ENCODE peak calls at places on chromosomes 12 and 14, in five cellular contexts. One of them, this sample, is unnamed.

GRCh38 chr12:21831671-21832357 is 57.3 kb upstream of the KCNJ8 start:
- DNase-seq in GM23338: no peak
- DNase-seq in heart left ventricle: peak; percentile 35
- DNase-seq in testis: peak; percentile 19
- DNase-seq in psoas muscle: no peak
- DNase-seq in this sample: no peak

GRCh38 chr14:51370758-51371386 is 130.8 kb downstream of the TMX1 start:
- DNase-seq in GM23338: no peak
- DNase-seq in testis: no peak
- DNase-seq in psoas muscle: no peak
- DNase-seq in heart left ventricle: no peak
- DNase-seq in this sample: no peak

GRCh38 chr14:85076111-85076510 is 453.8 kb upstream of the FLRT2 start:
- DNase-seq in testis: no peak
- DNase-seq in GM23338: no peak
- DNase-seq in psoas muscle: no peak
- DNase-seq in heart left ventricle: no peak
- DNase-seq in this sample: no peak

GRCh38 chr14:49405291-49405690 is 180.9 kb downstream of the RPS29 start:
- DNase-seq in GM23338: no peak
- DNase-seq in psoas muscle: no peak
- DNase-seq in testis: no peak
- DNase-seq in heart left ventricle: no peak
- DNase-seq in this sample: no peak

GRCh38 chr12:100824476-100824875 is 29.9 kb downstream of the ANO4 start:
- DNase-seq in heart left ventricle: no peak
- DNase-seq in GM23338: no peak
- DNase-seq in testis: no peak
- DNase-seq in psoas muscle: no peak
- DNase-seq in this sample: no peak

GRCh38 chr12:64675795-64676194 is 65.5 kb downstream of the RASSF3 start:
- DNase-seq in testis: no peak
- DNase-seq in psoas muscle: no peak
- DNase-seq in heart left ventricle: peak; percentile 66
- DNase-seq in GM23338: no peak
- DNase-seq in this sample: no peak

GRCh38 chr12:98146043-98146442 is 369.3 kb upstream of the TMPO start:
- DNase-seq in testis: no peak
- DNase-seq in psoas muscle: no peak
- DNase-seq in GM23338: no peak
- DNase-seq in heart left ventricle: no peak
- DNase-seq in this sample: no peak

GRCh38 chr12:14066021-14066420 is 84.6 kb upstream of the GRIN2B start:
- DNase-seq in heart left ventricle: no peak
- DNase-seq in testis: no peak
- DNase-seq in psoas muscle: no peak
- DNase-seq in GM23338: no peak
- DNase-seq in this sample: no peak

GRCh38 chr14:22547309-22547947 is 41.6 kb downstream of the DAD1 start:
- DNase-seq in heart left ventricle: peak; percentile 61
- DNase-seq in GM23338: no peak
- DNase-seq in testis: no peak
- DNase-seq in psoas muscle: peak; percentile 79
- DNase-seq in this sample: no peak

GRCh38 chr14:75198291-75198933 is 22.0 kb upstream of the TMED10 start:
- DNase-seq in testis: peak; percentile 23
- DNase-seq in GM23338: no peak
- DNase-seq in heart left ventricle: peak; percentile 52
- DNase-seq in psoas muscle: peak; percentile 69
- DNase-seq in this sample: no peak

GRCh38 chr12:74915718-74916117 is 293.9 kb downstream of the KCNC2 start:
- DNase-seq in testis: no peak
- DNase-seq in GM23338: no peak
- DNase-seq in heart left ventricle: no peak
- DNase-seq in psoas muscle: no peak
- DNase-seq in this sample: no peak

GRCh38 chr12:1644113-1644512 is 15.1 kb downstream of the WNT5B start:
- DNase-seq in psoas muscle: no peak
- DNase-seq in heart left ventricle: no peak
- DNase-seq in GM23338: no peak
- DNase-seq in testis: no peak
- DNase-seq in this sample: no peak

GRCh38 chr12:79644274-79645234 is 46.2 kb downstream of the PAWR start:
- DNase-seq in testis: no peak
- DNase-seq in heart left ventricle: no peak
- DNase-seq in psoas muscle: no peak
- DNase-seq in GM23338: no peak
- DNase-seq in this sample: no peak

DNA sequence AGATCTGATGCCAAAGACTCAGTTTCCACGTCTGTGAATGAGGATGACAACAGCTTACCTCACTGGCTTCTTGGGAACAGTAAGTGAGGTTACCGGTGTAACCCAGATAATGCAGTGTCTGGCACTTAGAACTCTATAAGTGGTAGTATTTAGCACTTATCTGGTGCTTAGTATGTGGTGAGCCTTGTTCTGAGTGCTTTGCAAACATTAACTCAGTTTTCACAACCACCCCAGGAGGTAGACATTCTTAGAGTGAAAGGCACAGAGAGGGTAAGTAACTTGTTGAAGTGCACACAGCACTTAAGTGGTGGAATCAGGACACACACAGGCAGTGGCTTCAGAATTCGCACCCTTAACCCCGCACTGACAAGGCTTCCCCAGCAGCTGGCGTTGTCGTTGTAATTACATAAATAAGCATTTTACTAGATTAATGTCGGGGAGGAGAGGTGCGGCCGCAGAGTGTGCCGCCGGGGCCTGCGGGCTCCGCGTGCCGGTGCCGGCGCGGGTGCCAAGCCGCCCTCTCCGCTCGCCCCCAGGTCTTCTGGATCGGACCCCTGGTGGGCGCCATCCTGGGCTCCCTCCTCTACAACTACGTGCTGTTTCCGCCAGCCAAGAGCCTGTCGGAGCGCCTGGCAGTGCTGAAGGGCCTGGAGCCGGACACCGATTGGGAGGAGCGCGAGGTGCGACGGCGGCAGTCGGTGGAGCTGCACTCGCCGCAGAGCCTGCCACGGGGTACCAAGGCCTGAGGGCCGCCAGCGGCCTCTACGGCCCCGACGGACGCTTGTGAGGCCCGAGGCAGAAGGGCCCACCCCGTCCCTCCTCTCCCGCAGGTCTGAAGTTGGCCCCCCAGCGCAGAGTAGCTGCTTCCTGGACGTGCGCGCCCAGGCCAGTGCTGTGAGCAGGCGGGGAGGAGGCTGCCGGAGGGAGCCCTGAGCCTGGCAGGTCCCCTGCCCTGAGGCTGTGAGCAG is 4.6 kb downstream of the AQP2 start:
- DNase-seq in psoas muscle: no peak
- DNase-seq in testis: no peak
- DNase-seq in GM23338: peak; percentile 78
- DNase-seq in heart left ventricle: no peak
- DNase-seq in this sample: no peak
- H3K27me3 ChIP-seq in psoas muscle: no peaks in the 10 kb centered on the region
- H3K27me3 ChIP-seq in testis: no peaks in the 10 kb centered on the region
- H3K27me3 ChIP-seq in GM23338: peaks cover 54% of the 10 kb centered on the region
- H3K27me3 ChIP-seq in heart left ventricle: peaks cover 68% of the 10 kb centered on the region
- H3K27me3 ChIP-seq in this sample: peaks cover 7% of the 10 kb centered on the region

GRCh38 chr12:131003676-131004075 is 50.0 kb downstream of the ADGRD1 start:
- DNase-seq in testis: no peak
- DNase-seq in GM23338: no peak
- DNase-seq in psoas muscle: no peak
- DNase-seq in heart left ventricle: no peak
- DNase-seq in this sample: no peak
- H3K36me3 ChIP-seq in testis: no peaks in the 10 kb centered on the region
- H3K36me3 ChIP-seq in GM23338: peaks cover 3% of the 10 kb centered on the region
- H3K36me3 ChIP-seq in psoas muscle: no peaks in the 10 kb centered on the region
- H3K36me3 ChIP-seq in heart left ventricle: no peaks in the 10 kb centered on the region
- H3K36me3 ChIP-seq in this sample: no peaks in the 10 kb centered on the region

GRCh38 chr12:54333420-54334034 is 8.6 kb downstream of the COPZ1 start:
- DNase-seq in heart left ventricle: no peak
- DNase-seq in psoas muscle: no peak
- DNase-seq in testis: no peak
- DNase-seq in GM23338: no peak
- DNase-seq in this sample: no peak

GRCh38 chr12:54328595-54329337 is 3.8 kb downstream of the COPZ1 start:
- DNase-seq in testis: no peak
- DNase-seq in GM23338: peak; percentile 50
- DNase-seq in heart left ventricle: no peak
- DNase-seq in psoas muscle: no peak
- DNase-seq in this sample: no peak

GRCh38 chr12:54330442-54330841 is 5.5 kb downstream of the COPZ1 start:
- DNase-seq in GM23338: no peak
- DNase-seq in psoas muscle: no peak
- DNase-seq in testis: no peak
- DNase-seq in heart left ventricle: no peak
- DNase-seq in this sample: no peak

GRCh38 chr12:54331461-54331860 is 6.5 kb downstream of the COPZ1 start:
- DNase-seq in heart left ventricle: no peak
- DNase-seq in psoas muscle: no peak
- DNase-seq in GM23338: no peak
- DNase-seq in testis: no peak
- DNase-seq in this sample: no peak

GRCh38 chr12:54329756-54330155 is 4.8 kb downstream of the COPZ1 start:
- DNase-seq in GM23338: peak; percentile 59
- DNase-seq in psoas muscle: no peak
- DNase-seq in testis: no peak
- DNase-seq in heart left ventricle: no peak
- DNase-seq in this sample: no peak
- H3K4me1 ChIP-seq in GM23338: peaks cover 27% of the 10 kb centered on the region
- H3K4me1 ChIP-seq in psoas muscle: peaks cover 42% of the 10 kb centered on the region
- H3K4me1 ChIP-seq in testis: peaks cover 23% of the 10 kb centered on the region
- H3K4me1 ChIP-seq in heart left ventricle: peaks cover 22% of the 10 kb centered on the region
- H3K4me1 ChIP-seq in this sample: peaks cover 20% of the 10 kb centered on the region

GRCh38 chr12:45050331-45050750 is 558 bp downstream of the DBX2 start:
- DNase-seq in psoas muscle: peak; percentile 46
- DNase-seq in heart left ventricle: no peak
- DNase-seq in testis: peak; percentile 28
- DNase-seq in GM23338: peak; percentile 73
- DNase-seq in this sample: no peak

GRCh38 chr12:45049912-45050318 is 984 bp downstream of the DBX2 start:
- DNase-seq in testis: peak; percentile 40
- DNase-seq in psoas muscle: peak; percentile 47
- DNase-seq in heart left ventricle: no peak
- DNase-seq in GM23338: peak; percentile 54
- DNase-seq in this sample: no peak

GRCh38 chr12:45051490-45052105 is 699 bp upstream of the DBX2 start:
- DNase-seq in psoas muscle: no peak
- DNase-seq in heart left ventricle: no peak
- DNase-seq in GM23338: peak; percentile 34
- DNase-seq in testis: no peak
- DNase-seq in this sample: no peak

GRCh38 chr12:45050751-45051489 is at the start of gene DBX2:
- DNase-seq in testis: peak; percentile 40
- DNase-seq in heart left ventricle: no peak
- DNase-seq in GM23338: peak; percentile 67
- DNase-seq in psoas muscle: peak; percentile 51
- DNase-seq in this sample: no peak
- H3K27me3 ChIP-seq in testis: no peaks in the 10 kb centered on the region
- H3K27me3 ChIP-seq in heart left ventricle: peaks cover 66% of the 10 kb centered on the region
- H3K27me3 ChIP-seq in GM23338: peaks cover 62% of the 10 kb centered on the region
- H3K27me3 ChIP-seq in psoas muscle: peaks cover 14% of the 10 kb centered on the region
- H3K27me3 ChIP-seq in this sample: peaks cover 3% of the 10 kb centered on the region

GRCh38 chr12:57146925-57147640 is at the start of gene LRP1-AS:
- DNase-seq in heart left ventricle: no peak
- DNase-seq in testis: no peak
- DNase-seq in psoas muscle: no peak
- DNase-seq in GM23338: no peak
- DNase-seq in this sample: no peak
- H3K36me3 ChIP-seq in heart left ventricle: peaks cover 4% of the 10 kb centered on the region
- H3K36me3 ChIP-seq in testis: no peaks in the 10 kb centered on the region
- H3K36me3 ChIP-seq in psoas muscle: no peaks in the 10 kb centered on the region
- H3K36me3 ChIP-seq in GM23338: peaks cover 14% of the 10 kb centered on the region
- H3K36me3 ChIP-seq in this sample: peaks cover 7% of the 10 kb centered on the region

GRCh38 chr14:30585204-30585603 is 26.2 kb downstream of the G2E3 start:
- DNase-seq in GM23338: no peak
- DNase-seq in testis: no peak
- DNase-seq in psoas muscle: no peak
- DNase-seq in heart left ventricle: no peak
- DNase-seq in this sample: no peak

GRCh38 chr14:30588873-30589272 is 29.9 kb downstream of the G2E3 start:
- DNase-seq in GM23338: no peak
- DNase-seq in heart left ventricle: no peak
- DNase-seq in testis: no peak
- DNase-seq in psoas muscle: no peak
- DNase-seq in this sample: no peak

GRCh38 chr14:30582376-30582775 is 23.4 kb downstream of the G2E3 start:
- DNase-seq in psoas muscle: no peak
- DNase-seq in heart left ventricle: no peak
- DNase-seq in GM23338: no peak
- DNase-seq in testis: no peak
- DNase-seq in this sample: no peak

GRCh38 chr14:30584058-30584630 is 25.2 kb downstream of the G2E3 start:
- DNase-seq in testis: no peak
- DNase-seq in heart left ventricle: no peak
- DNase-seq in psoas muscle: no peak
- DNase-seq in GM23338: no peak
- DNase-seq in this sample: no peak

DNA sequence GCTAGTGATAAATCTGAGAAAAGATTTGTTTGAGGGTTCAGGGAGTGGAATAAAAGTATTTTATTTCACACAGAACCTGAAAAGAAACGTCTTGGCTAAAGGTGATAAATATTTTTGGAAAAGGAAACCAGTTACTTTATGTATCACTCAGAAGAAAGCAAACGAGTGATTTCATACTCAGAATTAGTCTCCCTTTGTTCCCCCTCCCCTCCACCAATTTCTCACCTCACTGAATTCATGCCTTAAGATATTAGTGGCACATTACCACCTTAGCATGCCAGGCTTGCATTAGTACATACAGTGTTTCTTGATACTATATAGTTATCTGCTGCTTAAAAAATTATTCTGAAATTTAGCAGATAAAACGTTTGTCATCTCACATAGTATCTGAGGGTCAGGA is 28.2 kb downstream of the G2E3 start:
- DNase-seq in testis: no peak
- DNase-seq in psoas muscle: no peak
- DNase-seq in GM23338: no peak
- DNase-seq in heart left ventricle: no peak
- DNase-seq in this sample: no peak
- H3K4me1 ChIP-seq in testis: no peaks in the 10 kb centered on the region
- H3K4me1 ChIP-seq in psoas muscle: no peaks in the 10 kb centered on the region
- H3K4me1 ChIP-seq in GM23338: no peaks in the 10 kb centered on the region
- H3K4me1 ChIP-seq in heart left ventricle: no peaks in the 10 kb centered on the region
- H3K4me1 ChIP-seq in this sample: no peaks in the 10 kb centered on the region

DNA sequence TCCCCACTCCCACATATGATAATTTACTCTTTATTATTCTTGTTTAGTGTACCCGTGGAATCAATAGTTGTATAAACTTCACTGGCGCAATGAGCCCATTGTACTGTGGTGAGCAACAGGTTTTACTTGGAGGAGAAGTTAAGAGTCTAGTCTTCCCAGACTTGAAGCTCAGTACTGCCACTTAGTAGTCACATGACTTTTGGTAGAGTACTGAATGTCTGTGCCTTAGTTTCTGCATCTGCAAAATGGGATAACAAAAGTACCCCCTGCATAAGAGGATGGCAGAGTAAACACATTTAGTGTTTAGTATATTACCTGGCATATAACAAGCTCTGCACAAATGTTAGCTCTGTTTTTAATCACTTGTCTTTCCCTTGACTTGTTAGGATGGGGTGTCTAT is 375.5 kb downstream of the VRK1 start:
- DNase-seq in testis: no peak
- DNase-seq in psoas muscle: no peak
- DNase-seq in GM23338: no peak
- DNase-seq in heart left ventricle: no peak
- DNase-seq in this sample: no peak
- H3K27me3 ChIP-seq in testis: no peaks in the 10 kb centered on the region
- H3K27me3 ChIP-seq in psoas muscle: no peaks in the 10 kb centered on the region
- H3K27me3 ChIP-seq in GM23338: no peaks in the 10 kb centered on the region
- H3K27me3 ChIP-seq in heart left ventricle: no peaks in the 10 kb centered on the region
- H3K27me3 ChIP-seq in this sample: no peaks in the 10 kb centered on the region

This sample was measured in naive thymus-derived CD4-positive, alpha-beta T cell.